ENCODE peak calls at places on chromosome 12, in eight cellular contexts. K is activated T-cell treated with anti-CD3 and anti-CD28 coated beads, Interleukin-2, amount 50 U/mL, for 24 hours; I is stimulated activated CD8-positive, alpha-beta memory T cell treated with anti-CD3 and anti-CD28 coated beads, Interleukin-7, amount 100 ng/mL, for 1 hour; W is Caki2; C is EH; F is stimulated activated CD4-positive, alpha-beta T cell treated with anti-CD3 and anti-CD28 coated beads, Interleukin-2, amount 100 ng/mL, for 48 hours; H is fibroblast of the aortic adventitia; M is D341Med. V is an unnamed sample.

GRCh38 chr12:54282949-54283593 is 2.5 kb downstream of the HNRNPA1 start:
- DNase-seq in K (peak; percentile 61), I (no peak), W (no peak), C (no peak), F (no peak), H (no peak), M (no peak), V (no peak)

GRCh38 chr12:32896438-32897275 is at the start of gene PKP2:
- DNase-seq in K (peak; percentile 59), I (no peak), W (peak; percentile 75), C (no peak), F (peak; percentile 5), H (no peak), M (peak; percentile 89), V (peak; percentile 74)

GRCh38 chr12:124687695-124688301 is 120.4 kb upstream of the NCOR2 start:
- DNase-seq in K (peak; percentile 52), I (no peak), W (no peak), C (no peak), F (peak; percentile 4), H (peak; percentile 70), M (peak; percentile 82), V (peak; percentile 67)

GRCh38 chr12:32198555-32198954 is 91.9 kb downstream of the BICD1 start:
- DNase-seq in K (no peak), I (no peak), W (no peak), C (peak; percentile 64), F (no peak), H (no peak), M (no peak), V (no peak)

GRCh38 chr12:52284562-52285171 is 6.7 kb downstream of the KRT81 start:
- DNase-seq in K (no peak), I (no peak), W (no peak), C (no peak), F (no peak), H (no peak), M (no peak), V (no peak)

GRCh38 chr12:12333407-12333831 is 16.6 kb downstream of the MANSC1 start:
- DNase-seq in K (no peak), I (no peak), W (peak; percentile 86), C (no peak), F (no peak), H (peak; percentile 90), M (no peak), V (peak; percentile 65)

GRCh38 chr12:120979862-120980696 is 1.7 kb downstream of the HNF1A start:
- DNase-seq in K (no peak), I (no peak), W (peak; percentile 87), C (no peak), F (no peak), H (no peak), M (no peak), V (no peak)

GRCh38 chr12:45634273-45634917 is 95.1 kb upstream of the ARID2 start:
- DNase-seq in K (no peak), I (no peak), W (no peak), C (no peak), F (no peak), H (no peak), M (no peak), V (no peak)

GRCh38 chr12:62922539-62922938 is 12.4 kb downstream of the PPM1H start:
- DNase-seq in K (no peak), I (no peak), W (no peak), C (peak; percentile 29), F (no peak), H (no peak), M (no peak), V (no peak)

GRCh38 chr12:26941251-26941650 is 3.0 kb downstream of the FGFR1OP2 start:
- DNase-seq in K (no peak), I (no peak), W (no peak), C (no peak), F (no peak), H (no peak), M (no peak), V (no peak)

GRCh38 chr12:130608132-130608531 is 108.0 kb downstream of the RIMBP2 start:
- DNase-seq in K (no peak), I (no peak), W (no peak), C (no peak), F (no peak), H (no peak), M (no peak), V (no peak)

GRCh38 chr12:4160314-4161040 is 113.1 kb upstream of the CCND2 start:
- DNase-seq in K (no peak), I (no peak), W (no peak), C (no peak), F (no peak), H (no peak), M (no peak), V (no peak)

GRCh38 chr12:40263616-40264409 is 39.0 kb downstream of the LRRK2 start:
- DNase-seq in K (no peak), I (no peak), W (no peak), C (no peak), F (no peak), H (no peak), M (no peak), V (no peak)

GRCh38 chr12:132190012-132190755 is 45.9 kb downstream of the NOC4L start:
- DNase-seq in K (no peak), I (no peak), W (no peak), C (no peak), F (no peak), H (no peak), M (no peak), V (no peak)

GRCh38 chr12:131280426-131280825 is 326.7 kb downstream of the ADGRD1 start:
- DNase-seq in K (no peak), I (no peak), W (no peak), C (no peak), F (no peak), H (no peak), M (no peak), V (no peak)

GRCh38 chr12:53976172-53976822 is 1.5 kb upstream of the HOTAIR start:
- DNase-seq in K (no peak), I (no peak), W (no peak), C (peak; percentile 72), F (no peak), H (no peak), M (no peak), V (no peak)

GRCh38 chr12:39538679-39539104 is 80.9 kb downstream of the ABCD2 start:
- DNase-seq in K (no peak), I (no peak), W (no peak), C (no peak), F (no peak), H (no peak), M (no peak), V (no peak)

GRCh38 chr12:92987846-92988621 is 58.9 kb upstream of the EEA1 start:
- DNase-seq in K (peak; percentile 42), I (no peak), W (no peak), C (no peak), F (peak; percentile 27), H (no peak), M (no peak), V (no peak)

GRCh38 chr12:92331383-92331782 is 185.7 kb upstream of the BTG1 start:
- DNase-seq in K (no peak), I (no peak), W (no peak), C (no peak), F (no peak), H (no peak), M (no peak), V (no peak)